ENCODE peak calls at places on chromosomes 7 and 10, in ten cellular contexts. Q is neural progenitor cell, B is spleen, P is IMR-90, H is RWPE2, Z is brain microvascular endothelial cell, T is kidney epithelial cell, N is cardiac muscle cell, G is stomach, X is GM23338. I is an unnamed sample.

GRCh38 chr7:133248901-133249300 is 4.0 kb upstream of the EXOC4 start:
- DNase-seq in Q (no peak), B (no peak), P (no peak), H (no peak), Z (no peak), T (no peak), N (no peak), G (no peak), X (no peak), I (no peak)

GRCh38 chr7:150453186-150453585 is 2.8 kb downstream of the GIMAP8 start:
- DNase-seq in Q (no peak), B (no peak), P (no peak), H (no peak), Z (no peak), T (no peak), N (no peak), G (no peak), X (no peak), I (no peak)

GRCh38 chr10:45470098-45471012 is 96.3 kb downstream of the ALOX5 start:
- DNase-seq in Q (no peak), B (peak; percentile 84), P (peak; percentile 87), H (no peak), Z (peak; percentile 8), T (no peak), N (peak; percentile 15), G (no peak), X (peak; percentile 54), I (peak; percentile 13)

GRCh38 chr10:22105270-22105669 is 101.7 kb upstream of the DNAJC1 start:
- DNase-seq in Q (no peak), B (no peak), P (no peak), H (no peak), Z (no peak), T (no peak), N (no peak), G (no peak), X (no peak), I (no peak)

GRCh38 chr7:139725077-139725476 is 52.7 kb downstream of the HIPK2 start:
- DNase-seq in Q (no peak), B (no peak), P (peak; percentile 90), H (no peak), Z (peak; percentile 68), T (no peak), N (no peak), G (no peak), X (no peak), I (peak; percentile 30)

GRCh38 chr7:50710441-50711154 is 72.1 kb downstream of the GRB10 start:
- DNase-seq in Q (no peak), B (no peak), P (no peak), H (no peak), Z (no peak), T (no peak), N (no peak), G (no peak), X (no peak), I (no peak)

GRCh38 chr10:109701583-109702215 is 221.6 kb downstream of the XPNPEP1 start:
- DNase-seq in Q (no peak), B (no peak), P (no peak), H (no peak), Z (no peak), T (no peak), N (no peak), G (no peak), X (no peak), I (no peak)

GRCh38 chr10:133235265-133235664 is 2.4 kb upstream of the VENTX start:
- DNase-seq in Q (no peak), B (no peak), P (no peak), H (no peak), Z (no peak), T (no peak), N (no peak), G (no peak), X (no peak), I (no peak)

GRCh38 chr10:72353963-72354355 is 760 bp downstream of the DNAJB12 start:
- DNase-seq in Q (peak; percentile 64), B (peak; percentile 89), P (peak; percentile 15), H (no peak), Z (no peak), T (no peak), N (peak; percentile 56), G (no peak), X (peak; percentile 32), I (no peak)

GRCh38 chr10:17229717-17229966 is 1.6 kb downstream of the VIM start:
- DNase-seq in Q (peak; percentile 73), B (no peak), P (no peak), H (no peak), Z (peak; percentile 49), T (no peak), N (no peak), G (no peak), X (peak; percentile 77), I (no peak)

GRCh38 chr7:151990567-151990966 is 34.3 kb downstream of the GALNTL5 start:
- DNase-seq in Q (no peak), B (no peak), P (peak; percentile 17), H (no peak), Z (peak; percentile 32), T (no peak), N (no peak), G (no peak), X (peak; percentile 3), I (no peak)

GRCh38 chr7:101156866-101157589 is 2.8 kb downstream of the AP1S1 start:
- DNase-seq in Q (no peak), B (no peak), P (no peak), H (no peak), Z (no peak), T (no peak), N (no peak), G (no peak), X (peak; percentile 57), I (no peak)

GRCh38 chr10:88080213-88080612 is 216.8 kb downstream of the PTEN start:
- DNase-seq in Q (no peak), B (no peak), P (peak; percentile 78), H (no peak), Z (peak; percentile 24), T (peak; percentile 82), N (peak; percentile 9), G (peak; percentile 49), X (peak; percentile 16), I (no peak)

GRCh38 chr7:159099217-159099655 is 45.4 kb downstream of the VIPR2 start:
- DNase-seq in Q (no peak), B (no peak), P (no peak), H (no peak), Z (no peak), T (no peak), N (no peak), G (peak; percentile 22), X (no peak), I (no peak)

GRCh38 chr10:119667562-119668328 is 16.6 kb downstream of the BAG3 start:
- DNase-seq in Q (peak; percentile 55), B (no peak), P (peak; percentile 98), H (peak; percentile 95), Z (peak; percentile 96), T (peak; percentile 93), N (peak; percentile 94), G (peak; percentile 74), X (no peak), I (peak; percentile 95)

GRCh38 chr10:88693392-88694020 is 12.5 kb upstream of the LIPK start:
- DNase-seq in Q (peak; percentile 9), B (no peak), P (no peak), H (no peak), Z (no peak), T (no peak), N (no peak), G (no peak), X (peak; percentile 17), I (no peak)

GRCh38 chr7:6385110-6385792 is 62.5 kb downstream of the DAGLB start:
- DNase-seq in Q (no peak), B (no peak), P (peak; percentile 97), H (no peak), Z (peak; percentile 72), T (peak; percentile 95), N (no peak), G (no peak), X (no peak), I (peak; percentile 85)

GRCh38 chr7:55568613-55569268 is 3.6 kb downstream of the VOPP1 start:
- DNase-seq in Q (no peak), B (no peak), P (peak; percentile 31), H (no peak), Z (no peak), T (no peak), N (no peak), G (no peak), X (no peak), I (no peak)
- TF ChIP-seq CTCF in Q (no peak), B (no peak), P (no peak), H (no peak), Z (peak; percentile 16), T (no peak), N (peak; percentile 16), G (no peak), X (no peak), I (peak; percentile 7)

GRCh38 chr10:62054408-62054807 is 152.9 kb downstream of the ARID5B start:
- DNase-seq in Q (no peak), B (no peak), P (no peak), H (no peak), Z (no peak), T (no peak), N (no peak), G (no peak), X (no peak), I (no peak)
- H3K36me3 ChIP-seq in Q (no peaks in the 10 kb centered on the region), B (peaks cover 11% of the 10 kb centered on the region), P (peaks cover 78% of the 10 kb centered on the region), H (peaks cover 53% of the 10 kb centered on the region), Z (peaks cover 46% of the 10 kb centered on the region), T (peaks cover 5% of the 10 kb centered on the region), N (no peaks in the 10 kb centered on the region), G (peaks cover 44% of the 10 kb centered on the region), X (no peaks in the 10 kb centered on the region), I (peaks cover 13% of the 10 kb centered on the region)

DNA sequence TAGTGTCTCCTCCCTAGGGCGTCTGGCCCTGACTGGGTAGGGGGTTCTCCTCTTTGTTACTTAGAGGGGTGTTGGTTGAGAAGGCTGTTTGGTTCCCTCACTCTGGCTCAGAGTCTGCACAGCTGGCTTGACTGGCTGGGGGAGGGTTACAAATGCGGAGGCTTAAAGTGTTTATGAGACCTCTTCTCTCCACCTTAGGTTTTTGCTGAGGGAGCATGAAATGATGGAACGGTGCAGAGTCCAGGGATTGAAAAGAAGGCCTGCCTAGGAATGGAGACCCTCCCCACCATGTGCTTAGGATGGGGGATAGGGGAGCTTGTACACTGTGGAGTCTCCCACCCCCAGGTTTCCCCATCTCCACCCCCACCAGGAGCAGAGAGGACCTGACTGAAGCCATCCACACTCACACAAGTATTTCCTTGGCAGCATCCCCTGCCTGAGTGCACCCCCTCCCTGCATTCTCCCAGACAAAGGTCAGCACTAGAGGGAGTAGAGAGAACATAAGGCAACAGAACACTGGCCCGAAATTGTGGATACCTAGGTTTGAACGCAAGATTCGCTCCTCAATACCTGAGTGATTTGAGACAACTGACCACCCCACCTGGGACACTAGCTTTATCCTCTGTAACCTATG is 1.7 kb upstream of the LDB1 start:
- DNase-seq in Q (peak; percentile 54), B (no peak), P (peak; percentile 69), H (no peak), Z (no peak), T (no peak), N (peak; percentile 51), G (no peak), X (peak; percentile 79), I (no peak)
- TF ChIP-seq CTCF in Q (peak; percentile 30), B (no peak), P (peak; percentile 41), H (no peak), Z (peak; percentile 45), T (no peak), N (peak; percentile 41), G (no peak), X (peak; percentile 58), I (peak; percentile 62)

DNA sequence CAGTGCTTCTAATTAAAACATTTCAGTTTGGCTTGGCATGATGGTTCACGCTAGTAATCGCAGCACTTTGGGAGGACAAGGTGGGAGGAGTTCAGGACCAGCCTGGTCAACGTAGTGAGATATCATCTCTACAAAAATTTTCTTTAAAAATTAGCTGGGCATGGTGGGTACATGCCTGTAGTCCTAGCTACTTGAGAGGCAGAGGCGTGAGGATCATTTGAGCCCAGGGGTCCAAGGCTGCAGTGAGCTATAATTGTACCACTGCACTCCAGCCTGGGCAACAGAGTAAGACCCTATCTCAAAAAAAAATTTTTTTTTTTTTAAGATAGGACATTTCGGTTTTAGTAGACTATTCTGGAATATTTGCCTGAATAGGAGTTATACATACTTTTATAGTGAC is 12.4 kb downstream of the HBP1 start:
- DNase-seq in Q (no peak), B (no peak), P (no peak), H (no peak), Z (no peak), T (no peak), N (no peak), G (no peak), X (no peak), I (no peak)
- H3K36me3 ChIP-seq in Q (peaks cover 20% of the 10 kb centered on the region), B (peaks cover 48% of the 10 kb centered on the region), P (peaks cover 3% of the 10 kb centered on the region), H (peaks cover 46% of the 10 kb centered on the region), Z (peaks cover 26% of the 10 kb centered on the region), T (no peaks in the 10 kb centered on the region), N (peaks cover 45% of the 10 kb centered on the region), G (peaks cover 62% of the 10 kb centered on the region), X (peaks cover 18% of the 10 kb centered on the region), I (no peaks in the 10 kb centered on the region)